ENCODE peak calls at places on chromosomes 16 and 17, in nine cellular contexts. M is activated T-cell treated with anti-CD3 and anti-CD28 coated beads, Interleukin-2, amount 50 U/mL, for 48 hours; U is activated naive CD8-positive, alpha-beta T cell treated with anti-CD3 and anti-CD28 coated beads, Interleukin-2, amount 50 U/mL, for 16 hours; I is ACHN; R is non-pigmented ciliary epithelial cell; B is colonic mucosa; Y is H7; J is SW 1271; O is esophagus squamous epithelium. S is an unnamed sample.

GRCh38 chr16:27242868-27243590 is 25.5 kb downstream of the NSMCE1 start:
- DNase-seq in U (no peak), M (peak), R (peak), O (no peak), B (no peak), Y (peak), J (no peak), I (peak), S (peak)

GRCh38 chr16:63467513-63467912 is 1431.3 kb upstream of the CDH8 start:
- DNase-seq in I (no peak), U (no peak), B (no peak), M (no peak), R (no peak), Y (no peak), O (no peak), J (no peak), S (no peak)

GRCh38 chr17:39174907-39175694 is 9.1 kb upstream of the ARL5C start:
- DNase-seq in R (no peak), B (peak), Y (peak), I (peak), O (no peak), M (peak), J (peak), U (peak), S (peak)

GRCh38 chr16:26330654-26331053 is 638.9 kb downstream of the HS3ST4 start:
- DNase-seq in U (no peak), B (no peak), Y (no peak), J (no peak), O (no peak), I (no peak), M (no peak), R (no peak), S (no peak)

GRCh38 chr16:89670496-89671431 is 13.1 kb downstream of the SPATA33 start:
- DNase-seq in U (no peak), O (no peak), R (no peak), I (peak), J (no peak), B (no peak), M (no peak), Y (no peak), S (peak)

GRCh38 chr17:20077978-20078674 is 69.0 kb downstream of the SPECC1 start:
- DNase-seq in B (no peak), J (no peak), R (no peak), I (no peak), U (no peak), O (no peak), M (no peak), Y (no peak), S (no peak)

GRCh38 chr17:59853168-59853918 is 39.4 kb downstream of the TUBD1 start:
- DNase-seq in J (peak), M (no peak), R (peak), B (peak), Y (peak), U (no peak), I (peak), O (no peak), S (peak)

GRCh38 chr17:9037741-9038140 is 16.4 kb downstream of the NTN1 start:
- DNase-seq in M (no peak), I (no peak), Y (no peak), O (no peak), B (no peak), R (no peak), J (no peak), U (no peak), S (no peak)

GRCh38 chr17:76074390-76075363 is at the start of gene GALR2:
- DNase-seq in I (no peak), U (no peak), O (no peak), M (no peak), Y (peak), R (no peak), B (no peak), J (no peak), S (no peak)

GRCh38 chr16:24070851-24071250 is 185.3 kb upstream of the CACNG3 start:
- DNase-seq in B (no peak), R (no peak), J (peak), Y (peak), O (no peak), U (no peak), M (peak), I (peak), S (peak)

GRCh38 chr16:72996291-72997062 is 51.5 kb downstream of the ZFHX3 start:
- DNase-seq in U (no peak), M (no peak), I (no peak), Y (no peak), B (peak), O (no peak), J (no peak), R (no peak), S (no peak)

GRCh38 chr16:29012913-29013641 is 28.2 kb downstream of the LAT start:
- DNase-seq in O (no peak), Y (no peak), U (no peak), I (no peak), M (no peak), R (no peak), J (no peak), B (no peak), S (no peak)

GRCh38 chr17:72378414-72379395 is 257.9 kb downstream of the SOX9 start:
- DNase-seq in B (no peak), M (no peak), R (no peak), U (no peak), I (no peak), Y (peak), O (no peak), J (no peak), S (no peak)

GRCh38 chr17:42798383-42799380 is at the start of the genes CNTD1 and COA3:
- DNase-seq in J (peak), Y (peak), B (peak), M (peak), O (no peak), U (peak), I (peak), R (no peak), S (peak)

GRCh38 chr17:50175035-50175788 is 9.4 kb downstream of the SGCA start:
- DNase-seq in M (no peak), J (no peak), I (no peak), Y (no peak), U (no peak), R (no peak), B (no peak), O (no peak), S (no peak)

GRCh38 chr17:59769891-59770290 is 62.4 kb downstream of the VMP1 start:
- DNase-seq in J (peak), U (no peak), O (no peak), Y (no peak), R (no peak), B (no peak), I (no peak), M (no peak), S (no peak)

GRCh38 chr17:65359016-65359415 is 202.4 kb downstream of the AXIN2 start:
- DNase-seq in U (no peak), B (no peak), Y (no peak), J (peak), R (peak), M (peak), I (peak), O (no peak), S (peak)

GRCh38 chr17:46788796-46789195 is 29.7 kb downstream of the WNT3 start:
- DNase-seq in B (no peak), I (no peak), M (no peak), U (no peak), J (no peak), Y (no peak), R (no peak), O (no peak), S (no peak)